ENCODE peak calls at places on chromosomes 16 and 17, in eight cellular contexts. P is right cardiac atrium; U is lower lobe of right lung; T is mesendoderm; G is colonic mucosa; D is naive thymus-derived CD4-positive, alpha-beta T cell; N is hepatocyte; X is cardiac muscle cell. K is an unnamed sample. For H3K4me1, the result is how much of the 10 kb centered on the place peaks cover.

GRCh38 chr17:42886283-42887176 is 14.1 kb upstream of the G6PC1 start:
- DNase-seq in P (no peak), U (no peak), T (no peak), G (no peak), D (no peak), N (no peak), X (no peak), K (no peak)

GRCh38 chr17:41777579-41778188 is 8.8 kb downstream of the JUP start:
- DNase-seq in P (peak), U (peak), T (peak), G (peak), D (no peak), N (peak), X (no peak), K (peak)

GRCh38 chr17:13562271-13562800 is 39.4 kb downstream of the HS3ST3A1 start:
- DNase-seq in P (no peak), U (no peak), T (no peak), G (no peak), D (no peak), N (peak), X (no peak), K (no peak)

GRCh38 chr16:69286941-69287713 is 24.0 kb upstream of the VPS4A start:
- DNase-seq in P (peak), U (peak), T (peak), G (peak), D (peak), N (peak), X (peak), K (peak)

GRCh38 chr16:56681939-56682702 is at the start of gene MT1X:
- DNase-seq in P (peak), U (peak), T (peak), G (peak), D (peak), N (peak), X (peak), K (peak)

GRCh38 chr16:56758432-56758831 is 28.5 kb downstream of the NUP93 start:
- DNase-seq in P (no peak), U (no peak), T (no peak), G (no peak), D (no peak), N (no peak), X (no peak), K (no peak)

GRCh38 chr16:15639061-15639568 is 3.8 kb downstream of the MARF1 start:
- DNase-seq in P (no peak), U (no peak), T (no peak), G (no peak), D (peak), N (no peak), X (no peak), K (no peak)

GRCh38 chr16:77596243-77596642 is 126.1 kb upstream of the NUDT7 start:
- DNase-seq in P (no peak), U (no peak), T (no peak), G (no peak), D (no peak), N (no peak), X (no peak), K (no peak)

GRCh38 chr16:78606572-78606971 is 507.1 kb downstream of the WWOX start:
- DNase-seq in P (no peak), U (no peak), T (no peak), G (no peak), D (no peak), N (no peak), X (no peak), K (no peak)

GRCh38 chr17:61833536-61834203 is 29.7 kb downstream of the BRIP1 start:
- DNase-seq in P (no peak), U (no peak), T (peak), G (no peak), D (no peak), N (no peak), X (no peak), K (no peak)

DNA sequence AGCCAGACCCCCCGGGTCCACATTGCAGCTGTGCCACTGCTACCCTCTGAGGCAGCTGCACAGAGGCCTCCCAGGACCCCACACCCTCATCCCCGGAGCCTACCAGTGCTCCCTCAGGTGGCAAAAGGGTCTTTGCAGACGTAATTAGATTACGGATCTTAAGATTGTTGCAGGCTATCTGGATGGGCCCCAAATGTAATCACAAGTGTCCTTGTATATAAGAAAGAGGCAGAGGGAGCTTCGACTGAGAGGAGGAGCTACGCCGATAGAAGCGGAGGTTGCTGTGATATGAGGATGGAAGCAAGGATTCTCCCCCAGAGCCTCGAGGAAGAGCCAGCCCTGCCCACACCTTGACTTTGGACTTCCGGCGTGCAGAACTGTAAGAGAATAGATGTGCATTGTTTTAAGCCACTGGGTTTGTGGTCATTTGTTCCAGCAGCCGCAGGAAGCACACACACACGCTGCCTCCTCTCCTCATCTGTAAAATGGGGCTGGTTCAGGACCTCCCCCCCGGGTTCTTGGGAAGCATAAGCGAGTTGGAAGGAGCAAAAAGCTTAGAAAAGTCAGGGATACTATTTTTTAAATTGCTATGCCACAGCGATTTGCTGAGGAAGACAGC is 10.4 kb upstream of the RAI1 start:
- DNase-seq in P (no peak), U (no peak), T (no peak), G (peak), D (no peak), N (no peak), X (no peak), K (no peak)
- H3K27ac ChIP-seq in P (no peak), U (no peak), T (no peak), G (no peak), D (no peak), N (no peak), X (no peak), K (no peak)

GRCh38 chr16:87848676-87849345 is 20.5 kb downstream of the SLC7A5 start:
- DNase-seq in P (no peak), U (no peak), T (no peak), G (no peak), D (no peak), N (no peak), X (no peak), K (no peak)
- H3K4me1 ChIP-seq in P (under half), U (under half), T (under half), G (under half), D (under half), N (under half), X (under half), K (half or more)

DNA sequence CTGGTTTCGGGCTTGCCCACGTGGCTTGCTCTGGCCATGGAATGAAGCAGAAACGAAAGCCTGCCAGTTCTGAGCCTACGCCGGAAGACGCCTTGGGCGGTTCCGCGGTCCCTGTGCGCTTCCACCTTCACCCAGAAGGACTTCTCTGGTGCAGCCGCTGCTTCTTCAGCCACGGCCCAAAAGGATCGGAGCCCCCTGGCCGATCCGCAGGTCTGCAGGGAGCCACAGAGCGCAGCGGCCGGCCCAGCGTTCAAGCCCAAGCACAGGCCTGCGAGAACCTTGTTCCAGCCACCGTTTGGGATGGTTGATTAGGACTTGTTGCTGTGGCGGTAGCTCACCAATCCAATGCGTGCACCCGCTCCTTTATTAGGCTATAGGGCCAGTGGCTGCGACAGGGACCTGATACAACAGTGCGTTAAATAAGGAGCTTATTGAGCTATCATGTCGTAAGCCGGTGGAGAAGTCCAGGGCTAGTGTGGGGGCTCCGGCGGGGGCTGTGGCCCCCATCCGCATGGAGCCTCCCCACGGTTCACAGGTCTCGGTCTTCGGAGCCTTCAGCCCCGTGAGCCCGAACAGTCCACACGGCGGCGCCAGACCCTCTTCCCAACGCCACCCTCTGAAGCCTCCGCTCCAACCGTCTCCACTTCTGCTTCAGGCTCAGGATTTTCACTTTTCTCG is 10.2 kb upstream of the MPP2 start:
- DNase-seq in P (peak), U (peak), T (peak), G (peak), D (peak), N (peak), X (peak), K (no peak)
- H3K4me3 ChIP-seq in P (peak), U (peak), T (no peak), G (peak), D (peak), N (no peak), X (no peak), K (peak)

GRCh38 chr17:77957215-77957868 is 1.2 kb upstream of the TNRC6C start:
- DNase-seq in P (no peak), U (no peak), T (peak), G (no peak), D (no peak), N (peak), X (peak), K (no peak)
- H3K27ac ChIP-seq in P (peak), U (peak), T (no peak), G (peak), D (peak), N (peak), X (no peak), K (peak)

GRCh38 chr17:40328386-40328766 is 19.4 kb downstream of the RARA start:
- DNase-seq in P (no peak), U (no peak), T (no peak), G (no peak), D (no peak), N (no peak), X (no peak), K (no peak)

GRCh38 chr17:40333781-40334453 is 24.9 kb downstream of the RARA start:
- DNase-seq in P (peak), U (peak), T (no peak), G (no peak), D (no peak), N (no peak), X (no peak), K (no peak)

GRCh38 chr17:40329981-40330794 is 21.2 kb downstream of the RARA start:
- DNase-seq in P (peak), U (peak), T (no peak), G (no peak), D (no peak), N (no peak), X (no peak), K (peak)

GRCh38 chr17:40330850-40331470 is 22.0 kb downstream of the RARA start:
- DNase-seq in P (no peak), U (no peak), T (no peak), G (no peak), D (no peak), N (no peak), X (no peak), K (no peak)

GRCh38 chr17:40331743-40332641 is 23.0 kb downstream of the RARA start:
- DNase-seq in P (peak), U (peak), T (no peak), G (peak), D (no peak), N (peak), X (no peak), K (peak)
- H3K4me1 ChIP-seq in P (half or more), U (half or more), T (under half), G (under half), D (half or more), N (half or more), X (under half), K (half or more)